ENCODE peak calls at places on chromosomes 4 and X, in nine cellular contexts. One of them, this sample, is unnamed.

GRCh38 chrX:111447298-111447697 is 35.3 kb upstream of the DCX start:
- DNase-seq in activated CD4-positive, alpha-beta T cell treated with anti-CD3 and anti-CD28 coated beads for 1 hour: no peak
- DNase-seq in GM12865: peak; percentile 30
- DNase-seq in stimulated activated CD4-positive, alpha-beta T cell treated with anti-CD3 and anti-CD28 coated beads, Interleukin-4, amount 100 ng/mL, for 24 hours: peak; percentile 2
- DNase-seq in NCI-H226: no peak
- DNase-seq in brain microvascular endothelial cell: no peak
- DNase-seq in A549: no peak
- DNase-seq in DMS79 treated with DMSO at 0.1 percent for 48 hours: no peak
- DNase-seq in HT1080: peak; percentile 2
- DNase-seq in this sample: peak; percentile 31

GRCh38 chr4:124304936-124305335 is 407.6 kb downstream of the ANKRD50 start:
- DNase-seq in activated CD4-positive, alpha-beta T cell treated with anti-CD3 and anti-CD28 coated beads for 1 hour: no peak
- DNase-seq in GM12865: peak; percentile 26
- DNase-seq in stimulated activated CD4-positive, alpha-beta T cell treated with anti-CD3 and anti-CD28 coated beads, Interleukin-4, amount 100 ng/mL, for 24 hours: no peak
- DNase-seq in NCI-H226: no peak
- DNase-seq in brain microvascular endothelial cell: peak; percentile 20
- DNase-seq in A549: no peak
- DNase-seq in DMS79 treated with DMSO at 0.1 percent for 48 hours: no peak
- DNase-seq in HT1080: no peak
- DNase-seq in this sample: no peak

GRCh38 chrX:133229361-133229760 is 11.2 kb upstream of the TFDP3 start:
- DNase-seq in activated CD4-positive, alpha-beta T cell treated with anti-CD3 and anti-CD28 coated beads for 1 hour: no peak
- DNase-seq in GM12865: no peak
- DNase-seq in stimulated activated CD4-positive, alpha-beta T cell treated with anti-CD3 and anti-CD28 coated beads, Interleukin-4, amount 100 ng/mL, for 24 hours: no peak
- DNase-seq in NCI-H226: peak; percentile 1
- DNase-seq in brain microvascular endothelial cell: no peak
- DNase-seq in A549: no peak
- DNase-seq in DMS79 treated with DMSO at 0.1 percent for 48 hours: no peak
- DNase-seq in HT1080: peak; percentile 90
- DNase-seq in this sample: no peak

GRCh38 chr4:87529187-87529586 is at the start of gene SPARCL1:
- DNase-seq in activated CD4-positive, alpha-beta T cell treated with anti-CD3 and anti-CD28 coated beads for 1 hour: no peak
- DNase-seq in GM12865: no peak
- DNase-seq in stimulated activated CD4-positive, alpha-beta T cell treated with anti-CD3 and anti-CD28 coated beads, Interleukin-4, amount 100 ng/mL, for 24 hours: no peak
- DNase-seq in NCI-H226: no peak
- DNase-seq in brain microvascular endothelial cell: no peak
- DNase-seq in A549: no peak
- DNase-seq in DMS79 treated with DMSO at 0.1 percent for 48 hours: no peak
- DNase-seq in HT1080: no peak
- DNase-seq in this sample: no peak

GRCh38 chr4:19850909-19851308 is 400.8 kb upstream of the SLIT2 start:
- DNase-seq in activated CD4-positive, alpha-beta T cell treated with anti-CD3 and anti-CD28 coated beads for 1 hour: no peak
- DNase-seq in GM12865: no peak
- DNase-seq in stimulated activated CD4-positive, alpha-beta T cell treated with anti-CD3 and anti-CD28 coated beads, Interleukin-4, amount 100 ng/mL, for 24 hours: no peak
- DNase-seq in NCI-H226: peak; percentile 49
- DNase-seq in brain microvascular endothelial cell: peak; percentile 97
- DNase-seq in A549: no peak
- DNase-seq in DMS79 treated with DMSO at 0.1 percent for 48 hours: no peak
- DNase-seq in HT1080: peak; percentile 94
- DNase-seq in this sample: no peak

GRCh38 chr4:26992657-26993361 is 132.2 kb downstream of the STIM2 start:
- DNase-seq in activated CD4-positive, alpha-beta T cell treated with anti-CD3 and anti-CD28 coated beads for 1 hour: no peak
- DNase-seq in GM12865: peak; percentile 79
- DNase-seq in stimulated activated CD4-positive, alpha-beta T cell treated with anti-CD3 and anti-CD28 coated beads, Interleukin-4, amount 100 ng/mL, for 24 hours: peak; percentile 39
- DNase-seq in NCI-H226: peak; percentile 83
- DNase-seq in brain microvascular endothelial cell: peak; percentile 78
- DNase-seq in A549: no peak
- DNase-seq in DMS79 treated with DMSO at 0.1 percent for 48 hours: no peak
- DNase-seq in HT1080: no peak
- DNase-seq in this sample: peak; percentile 51

GRCh38 chrX:45502396-45502795 is 301.7 kb upstream of the DIPK2B start:
- DNase-seq in activated CD4-positive, alpha-beta T cell treated with anti-CD3 and anti-CD28 coated beads for 1 hour: no peak
- DNase-seq in GM12865: no peak
- DNase-seq in stimulated activated CD4-positive, alpha-beta T cell treated with anti-CD3 and anti-CD28 coated beads, Interleukin-4, amount 100 ng/mL, for 24 hours: no peak
- DNase-seq in NCI-H226: no peak
- DNase-seq in brain microvascular endothelial cell: no peak
- DNase-seq in A549: no peak
- DNase-seq in DMS79 treated with DMSO at 0.1 percent for 48 hours: no peak
- DNase-seq in HT1080: no peak
- DNase-seq in this sample: no peak

GRCh38 chr4:56731857-56732256 is 50.8 kb upstream of the HOPX start:
- DNase-seq in activated CD4-positive, alpha-beta T cell treated with anti-CD3 and anti-CD28 coated beads for 1 hour: no peak
- DNase-seq in GM12865: no peak
- DNase-seq in stimulated activated CD4-positive, alpha-beta T cell treated with anti-CD3 and anti-CD28 coated beads, Interleukin-4, amount 100 ng/mL, for 24 hours: no peak
- DNase-seq in NCI-H226: no peak
- DNase-seq in brain microvascular endothelial cell: no peak
- DNase-seq in A549: no peak
- DNase-seq in DMS79 treated with DMSO at 0.1 percent for 48 hours: peak; percentile 22
- DNase-seq in HT1080: no peak
- DNase-seq in this sample: no peak

GRCh38 chr4:81260443-81261102 is 45.6 kb upstream of the PRKG2 start:
- DNase-seq in activated CD4-positive, alpha-beta T cell treated with anti-CD3 and anti-CD28 coated beads for 1 hour: no peak
- DNase-seq in GM12865: no peak
- DNase-seq in stimulated activated CD4-positive, alpha-beta T cell treated with anti-CD3 and anti-CD28 coated beads, Interleukin-4, amount 100 ng/mL, for 24 hours: no peak
- DNase-seq in NCI-H226: no peak
- DNase-seq in brain microvascular endothelial cell: no peak
- DNase-seq in A549: no peak
- DNase-seq in DMS79 treated with DMSO at 0.1 percent for 48 hours: no peak
- DNase-seq in HT1080: peak; percentile 11
- DNase-seq in this sample: no peak